ENCODE peak calls at places on chromosomes 1 and 21, in five cellular contexts. W is HepG2, M is K562, L is H1, C is GM12878. O is an unnamed sample.

GRCh38 chr1:61157420-61157987 is 75.1 kb downstream of the NFIA start:
- DNase-seq in M (no peak), L (no peak), C (no peak), W (peak; percentile 85), O (peak; percentile 49)

GRCh38 chr1:89633745-89634625 is 1.1 kb downstream of the LRRC8C start:
- DNase-seq in C (no peak), W (no peak), L (no peak), M (peak; percentile 38), O (peak; percentile 39)

GRCh38 chr1:183546427-183546826 is 43.8 kb downstream of the NCF2 start:
- DNase-seq in L (no peak), W (no peak), M (no peak), C (no peak), O (no peak)

GRCh38 chr1:243501002-243501401 is 245.2 kb downstream of the SDCCAG8 start:
- DNase-seq in C (no peak), L (no peak), M (no peak), W (no peak), O (no peak)

GRCh38 chr1:110213143-110213540 is 3.0 kb downstream of the KCNC4 start:
- DNase-seq in L (no peak), C (no peak), M (no peak), W (no peak), O (no peak)

GRCh38 chr21:36773111-36773510 is 74.2 kb downstream of the SIM2 start:
- DNase-seq in W (peak; percentile 55), M (no peak), C (no peak), L (no peak), O (no peak)

GRCh38 chr21:33198346-33199135 is 31.2 kb upstream of the IFNAR2 start:
- DNase-seq in M (no peak), C (no peak), W (no peak), L (no peak), O (no peak)

GRCh38 chr1:110187139-110187890 is 22.8 kb upstream of the KCNC4 start:
- DNase-seq in W (no peak), M (no peak), C (no peak), L (no peak), O (no peak)

GRCh38 chr1:247332215-247332900 is 691 bp upstream of the ZNF496 start:
- DNase-seq in C (no peak), M (peak; percentile 78), L (peak; percentile 76), W (no peak), O (peak; percentile 83)

GRCh38 chr1:110610084-110610483 is 3.9 kb upstream of the KCNA2 start:
- DNase-seq in M (no peak), L (no peak), C (no peak), W (no peak), O (no peak)

GRCh38 chr1:236489710-236490377 is 33.9 kb upstream of the LGALS8 start:
- DNase-seq in M (peak; percentile 77), C (peak; percentile 19), W (peak; percentile 74), L (no peak), O (peak; percentile 79)

GRCh38 chr21:36946949-36947371 is 19.5 kb downstream of the HLCS start:
- DNase-seq in L (no peak), C (no peak), W (no peak), M (no peak), O (no peak)

GRCh38 chr1:31742462-31743212 is 21.5 kb downstream of the ADGRB2 start:
- DNase-seq in L (peak; percentile 75), C (no peak), W (no peak), M (peak; percentile 53), O (peak; percentile 74)

GRCh38 chr1:172533511-172534116 is 664 bp downstream of the SUCO start:
- DNase-seq in M (peak; percentile 58), C (no peak), W (peak; percentile 10), L (no peak), O (peak; percentile 44)

GRCh38 chr1:85085417-85085816 is 37.1 kb upstream of the MCOLN3 start:
- DNase-seq in C (no peak), W (no peak), M (no peak), L (no peak), O (no peak)

GRCh38 chr21:36533468-36533848 is 53.5 kb upstream of the CLDN14 start:
- DNase-seq in L (no peak), M (no peak), C (no peak), W (no peak), O (no peak)

GRCh38 chr21:45631540-45631939 is 12.0 kb upstream of the PCBP3 start:
- DNase-seq in C (no peak), W (no peak), M (no peak), L (no peak), O (no peak)

GRCh38 chr1:31376374-31377134 is 3.7 kb upstream of the FABP3 start:
- DNase-seq in C (no peak), W (peak; percentile 32), L (no peak), M (peak; percentile 29), O (peak; percentile 90)

GRCh38 chr1:30773722-30774121 is 16.1 kb upstream of the LAPTM5 start:
- DNase-seq in W (no peak), C (no peak), M (no peak), L (no peak), O (no peak)

GRCh38 chr21:35614412-35614901 is 445.9 kb downstream of the SETD4 start:
- DNase-seq in C (no peak), W (no peak), M (peak; percentile 61), L (no peak), O (no peak)

GRCh38 chr1:18922319-18922726 is 20.0 kb upstream of the ALDH4A1 start:
- DNase-seq in L (no peak), C (no peak), M (no peak), W (peak; percentile 45), O (no peak)

DNA sequence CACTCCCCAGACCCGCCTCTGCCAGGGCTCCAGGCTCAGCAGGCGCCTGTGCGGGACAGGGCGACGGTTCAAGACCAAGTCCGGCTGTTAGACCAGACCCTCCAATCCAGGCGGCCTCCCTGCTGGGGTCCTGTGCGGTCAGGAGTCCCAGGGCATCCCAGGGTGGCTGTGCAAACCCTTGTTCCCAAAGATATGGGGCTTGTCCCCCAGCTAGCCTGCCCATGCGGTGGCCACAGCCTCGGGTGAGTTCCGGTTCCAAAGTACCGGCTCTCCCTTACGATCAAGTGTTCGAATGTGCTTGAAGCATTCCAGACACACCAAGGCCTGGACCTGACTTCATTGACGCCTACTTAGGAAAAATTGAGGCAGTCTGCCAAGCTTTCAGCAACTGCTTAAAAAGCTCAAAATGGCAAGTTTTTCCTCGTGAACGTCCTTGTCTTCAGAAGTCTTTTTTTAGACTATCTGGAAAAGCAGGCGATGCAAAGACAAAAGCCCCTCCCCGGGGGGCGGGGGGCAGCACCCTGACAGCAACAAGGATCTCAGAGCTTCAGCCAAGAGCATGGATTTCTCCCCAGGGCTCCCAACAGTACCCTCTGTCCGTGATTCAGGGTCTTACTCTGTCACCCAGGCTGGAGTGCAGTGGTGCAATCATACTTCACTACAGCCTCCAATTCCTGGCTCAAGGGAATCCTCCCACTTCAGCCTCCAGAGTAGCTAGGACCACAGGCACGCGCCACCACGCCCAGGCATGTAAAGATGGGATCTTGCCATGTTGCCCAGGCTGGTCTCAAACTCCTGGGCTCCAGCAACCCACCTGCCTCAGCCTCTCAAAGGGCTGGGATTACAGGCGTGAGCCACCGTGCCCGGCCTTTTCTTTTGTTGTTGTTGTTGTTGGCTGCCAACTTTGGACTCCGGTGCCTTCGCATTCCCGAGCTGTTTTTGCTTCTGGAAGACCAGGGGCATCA is 2.3 kb downstream of the FAAP20 start:
- DNase-seq in L (no peak), M (no peak), W (no peak), C (no peak), O (no peak)
- H3K9ac ChIP-seq in L (no peak overlapping the region), M (peak overlapping the region; percentile 30), W (no peak overlapping the region), C (no peak overlapping the region), O (no peak overlapping the region)

DNA sequence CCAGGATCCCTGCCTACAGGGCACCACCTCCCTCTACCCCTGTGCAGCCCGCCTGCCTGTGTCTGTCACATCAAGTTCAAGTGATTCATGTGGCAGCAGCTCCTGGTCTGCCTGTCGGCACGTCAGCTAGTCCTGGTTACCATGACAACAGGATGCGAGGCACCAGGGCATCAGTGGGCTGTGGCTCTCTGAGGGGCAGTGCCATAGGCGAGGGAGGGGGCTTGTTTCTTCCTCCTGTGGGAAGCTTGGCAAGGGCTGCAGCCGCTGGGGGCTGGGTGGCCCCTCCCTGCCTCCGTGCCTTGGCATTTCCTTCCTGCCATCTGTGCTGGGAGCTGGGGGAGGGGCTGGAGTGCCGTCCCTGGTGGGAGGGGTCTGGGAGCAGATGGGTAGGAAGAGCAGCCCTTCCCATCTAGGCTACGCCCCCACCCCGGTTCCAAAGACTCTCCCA is 43.1 kb downstream of the FOXO6 start:
- DNase-seq in C (no peak), M (no peak), W (no peak), L (peak; percentile 76), O (peak; percentile 90)
- TF ChIP-seq TAF1 in C (no peak), M (no peak), W (no peak), L (no peak), O (no peak)

GRCh38 chr1:7442918-7443317 is 328.2 kb upstream of the VAMP3 start:
- DNase-seq in C (no peak), L (no peak), W (no peak), M (no peak), O (no peak)
- H3K9ac ChIP-seq in C (no peak overlapping the region), L (no peak overlapping the region), W (no peak overlapping the region), M (no peak overlapping the region), O (no peak overlapping the region)

GRCh38 chr1:65421341-65422174 is 1.1 kb downstream of the LEPR start:
- DNase-seq in C (no peak), M (peak; percentile 44), W (no peak), L (no peak), O (no peak)

GRCh38 chr1:65422241-65423203 is 2.1 kb downstream of the LEPR start:
- DNase-seq in W (no peak), L (no peak), M (peak; percentile 77), C (no peak), O (no peak)

GRCh38 chr1:65419681-65420589 is 533 bp upstream of the LEPR start:
- DNase-seq in L (peak; percentile 91), M (peak; percentile 98), C (peak; percentile 87), W (peak; percentile 93), O (peak; percentile 97)

GRCh38 chr1:65418522-65419185 is 1.8 kb upstream of the LEPR start:
- DNase-seq in C (no peak), L (no peak), M (peak; percentile 46), W (no peak), O (no peak)

DNA sequence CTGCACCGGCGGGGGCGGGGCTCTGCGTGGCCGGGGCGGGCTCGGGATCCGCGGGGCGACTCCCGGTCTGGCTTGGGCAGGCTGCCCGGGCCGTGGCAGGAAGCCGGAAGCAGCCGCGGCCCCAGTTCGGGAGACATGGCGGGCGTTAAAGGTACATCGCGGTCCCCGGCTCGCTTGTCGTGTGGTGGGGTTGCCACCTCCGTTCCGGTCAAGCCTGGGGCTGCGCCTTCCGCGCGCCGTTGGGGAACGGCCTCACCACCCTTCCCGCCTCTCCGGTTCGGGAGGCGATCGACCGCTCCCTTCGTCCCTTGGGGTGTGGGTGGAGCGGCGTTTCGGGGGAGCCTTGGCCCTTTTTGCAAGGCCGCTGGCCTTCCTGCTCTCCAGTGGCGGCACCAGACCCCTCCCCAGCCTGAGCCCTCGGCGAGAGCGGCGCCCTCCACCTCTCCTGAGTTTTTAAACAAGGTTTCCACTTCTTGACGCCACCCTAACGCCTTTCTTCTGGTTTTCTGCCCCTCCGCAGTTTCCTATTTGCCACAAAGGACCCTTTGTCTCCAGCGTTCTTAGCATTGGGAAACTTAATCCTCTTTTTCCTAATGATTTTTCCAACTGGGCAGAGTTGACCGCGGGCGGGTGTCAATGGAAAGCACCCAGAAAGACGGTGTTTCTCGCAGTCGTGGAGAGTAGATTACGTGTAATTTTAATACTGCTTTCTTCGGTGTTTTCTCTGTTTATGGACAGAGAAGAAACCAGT is at the start of the genes LEPR and LEPROT:
- DNase-seq in M (no peak), W (peak; percentile 58), C (no peak), L (peak; percentile 95), O (no peak)
- TF ChIP-seq TAF1 in M (peak; percentile 88), W (peak; percentile 93), C (peak; percentile 46), L (peak; percentile 86), O (peak; percentile 72)